ENCODE peak calls at places on chromosomes 11 and 22, in ten cellular contexts. A is ovary, W is H9, J is lower lobe of right lung, I is GM23338, Y is cardiac muscle cell, Q is nephron progenitor cell, B is astrocyte of the spinal cord, E is AG10803, M is heart right ventricle. T is an unnamed sample.

GRCh38 chr11:67027483-67027930 is 4.6 kb downstream of the SYT12 start:
- DNase-seq in A (no peak), J (no peak), W (no peak), M (no peak), Y (no peak), I (no peak), Q (no peak), E (no peak), B (no peak), T (no peak)

GRCh38 chr11:46012185-46012584 is 89.7 kb downstream of the LARGE2 start:
- DNase-seq in B (no peak), J (no peak), W (no peak), M (no peak), A (no peak), Q (no peak), E (no peak), Y (no peak), I (peak), T (no peak)

GRCh38 chr22:19820880-19821522 is 33.7 kb downstream of the GNB1L start:
- DNase-seq in I (peak), J (peak), W (peak), A (peak), Q (no peak), B (no peak), Y (no peak), E (no peak), M (no peak), T (no peak)

GRCh38 chr11:17979770-17980371 is 33.0 kb downstream of the SERGEF start:
- DNase-seq in E (no peak), B (no peak), W (peak), Q (peak), I (peak), Y (peak), M (no peak), J (no peak), A (peak), T (peak)

GRCh38 chr11:26229270-26229669 is 102.7 kb upstream of the ANO3 start:
- DNase-seq in Q (no peak), B (peak), W (no peak), E (peak), A (no peak), M (no peak), I (no peak), J (no peak), Y (no peak), T (no peak)

GRCh38 chr11:127521413-127521812 is 520.8 kb upstream of the KIRREL3 start:
- DNase-seq in E (peak), B (peak), M (no peak), Y (no peak), A (no peak), I (no peak), J (no peak), W (no peak), Q (no peak), T (no peak)

GRCh38 chr11:100827934-100828661 is 141.0 kb downstream of the ARHGAP42 start:
- DNase-seq in Y (peak), M (no peak), W (peak), J (no peak), B (peak), A (no peak), I (peak), E (no peak), Q (peak), T (peak)

GRCh38 chr22:41184679-41185078 is 20.4 kb upstream of the L3MBTL2 start:
- DNase-seq in M (no peak), I (peak), A (no peak), B (no peak), E (no peak), J (no peak), Q (no peak), Y (no peak), W (peak), T (no peak)

GRCh38 chr11:16861867-16862266 is 123.4 kb downstream of the C11orf58 start:
- DNase-seq in M (no peak), Q (no peak), E (no peak), W (no peak), J (no peak), Y (no peak), A (no peak), B (no peak), I (no peak), T (no peak)

GRCh38 chr11:119356349-119357031 is 10.0 kb upstream of the MFRP start:
- DNase-seq in W (peak), J (peak), I (peak), Y (peak), Q (peak), B (peak), M (peak), A (peak), E (peak), T (peak)

GRCh38 chr11:132674161-132674560 is 858.1 kb downstream of the OPCML start:
- DNase-seq in E (no peak), B (no peak), J (no peak), M (no peak), A (no peak), I (no peak), W (no peak), Q (no peak), Y (no peak), T (no peak)

GRCh38 chr22:42937164-42937854 is 77.6 kb downstream of the PACSIN2 start:
- DNase-seq in M (no peak), E (peak), W (peak), I (no peak), B (peak), Y (no peak), A (no peak), Q (no peak), J (peak), T (peak)

GRCh38 chr22:35842954-35843353 is 125.3 kb downstream of the APOL5 start:
- DNase-seq in J (no peak), B (peak), Y (peak), E (peak), Q (peak), A (no peak), W (peak), M (no peak), I (peak), T (peak)

GRCh38 chr11:59053387-59053786 is 32.7 kb upstream of the GLYATL1B start:
- DNase-seq in Q (peak), W (peak), I (peak), B (peak), E (peak), A (peak), Y (peak), M (peak), J (peak), T (peak)

DNA sequence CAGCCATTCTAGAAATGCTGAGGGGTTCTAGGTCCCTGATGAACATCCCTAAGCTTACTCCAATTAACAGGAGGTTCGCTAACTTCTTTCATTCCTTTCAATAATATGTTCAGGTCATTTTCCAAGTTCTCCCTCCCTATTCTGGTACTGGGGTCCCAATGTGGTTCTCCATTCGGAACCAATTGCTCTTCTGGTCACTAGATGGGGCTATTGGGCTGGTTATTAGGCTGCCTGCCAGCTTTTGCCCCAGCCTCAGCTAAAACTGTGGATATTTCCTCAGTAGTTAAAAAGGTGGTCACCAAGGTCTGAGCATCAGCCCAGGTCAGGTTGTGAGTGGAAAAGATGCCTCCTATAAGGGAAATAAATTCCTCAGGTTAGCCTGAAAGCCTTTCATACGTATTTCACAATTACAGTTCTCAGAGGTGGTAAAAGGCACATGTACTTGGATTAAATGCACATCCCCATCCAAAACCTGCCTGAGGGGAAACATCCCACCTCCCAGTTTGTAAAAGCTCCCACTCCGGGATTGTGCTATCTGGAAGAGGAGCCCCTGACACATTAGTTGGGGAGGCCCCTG is 161.1 kb upstream of the CCDC179 start:
- DNase-seq in A (no peak), Y (peak), Q (peak), B (peak), M (no peak), J (no peak), W (no peak), E (peak), I (peak), T (peak)
- TF ChIP-seq CTCF in A (no peak), Y (peak), Q (peak), B (peak), M (peak), J (peak), W (peak), E (peak), I (peak), T (peak)

DNA sequence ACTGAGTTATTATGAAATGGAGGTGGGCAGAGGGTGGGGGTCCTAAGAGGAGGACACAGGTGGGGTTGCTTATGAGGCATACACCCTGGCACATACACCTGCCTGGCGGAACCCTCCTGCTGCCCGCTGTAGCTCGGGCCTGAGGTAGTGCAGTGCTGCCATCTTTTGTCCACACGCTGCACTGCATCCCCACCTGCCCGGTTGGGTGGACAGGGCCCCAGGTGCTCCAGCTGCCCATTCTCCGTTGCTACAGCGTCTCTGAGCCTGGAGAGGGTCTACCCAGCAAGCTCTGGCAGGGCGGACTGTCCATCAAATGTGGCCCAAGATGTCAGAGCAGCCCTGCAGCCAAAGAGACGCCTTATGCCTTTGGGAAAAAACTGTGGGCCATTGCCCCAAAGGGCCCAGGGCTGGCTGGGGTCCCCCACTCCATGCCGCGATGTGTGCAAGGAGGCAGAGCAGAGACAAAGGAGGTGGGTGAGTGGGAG is 131.2 kb downstream of the BUD13 start:
- DNase-seq in W (peak), Y (peak), E (peak), I (peak), Q (peak), B (peak), J (peak), A (peak), M (peak), T (peak)
- TF ChIP-seq CTCF in W (peak), Y (peak), E (peak), I (peak), Q (peak), B (peak), J (peak), A (peak), M (peak), T (peak)

GRCh38 chr22:39530692-39531331 is 1.7 kb downstream of the RPS19BP1 start:
- DNase-seq in Q (no peak), I (peak), M (no peak), W (no peak), J (peak), A (peak), Y (peak), E (peak), B (peak), T (peak)
- TF ChIP-seq CTCF in Q (peak), I (peak), M (no peak), W (no peak), J (no peak), A (no peak), Y (peak), E (peak), B (peak), T (peak)

GRCh38 chr11:33773399-33774355 is 643 bp downstream of the FBXO3 start:
- DNase-seq in M (no peak), Q (peak), W (no peak), I (peak), Y (peak), B (no peak), A (peak), J (peak), E (no peak), T (peak)
- TF ChIP-seq CTCF in M (no peak), Q (no peak), W (no peak), I (no peak), Y (no peak), B (no peak), A (no peak), J (no peak), E (no peak), T (no peak)

GRCh38 chr11:77101043-77101537 is 1.6 kb upstream of the OMP start:
- DNase-seq in W (no peak), M (no peak), Q (no peak), Y (peak), E (peak), A (no peak), I (peak), B (peak), J (peak), T (peak)
- TF ChIP-seq CTCF in W (peak), M (peak), Q (peak), Y (peak), E (peak), A (no peak), I (peak), B (peak), J (peak), T (peak)

GRCh38 chr22:25764270-25765015 is 22.5 kb downstream of the MYO18B start:
- DNase-seq in Y (no peak), A (no peak), J (no peak), I (peak), Q (no peak), E (no peak), M (no peak), W (peak), B (no peak), T (no peak)
- TF ChIP-seq CTCF in Y (no peak), A (no peak), J (no peak), I (peak), Q (no peak), E (no peak), M (no peak), W (peak), B (no peak), T (no peak)

T was measured in activated CD8-positive, alpha-beta T cell treated with anti-CD3 and anti-CD28 coated beads for 36 hours.